ENCODE peak calls at places on chromosomes 7 and 10, in five cellular contexts. One of them, this sample, is unnamed.

GRCh38 chr10:78657622-78658165 is 411.1 kb upstream of the ZMIZ1 start:
- DNase-seq in WTC11: peak; percentile 87
- DNase-seq in K562: peak; percentile 72
- DNase-seq in A549: peak; percentile 81
- DNase-seq in GM12878: no peak
- DNase-seq in this sample: peak; percentile 79

GRCh38 chr7:121595949-121596692 is 200.0 kb upstream of the FAM3C start:
- DNase-seq in WTC11: no peak
- DNase-seq in K562: no peak
- DNase-seq in A549: no peak
- DNase-seq in GM12878: no peak
- DNase-seq in this sample: no peak

GRCh38 chr10:78540355-78541076 is 506.9 kb downstream of the RPS24 start:
- DNase-seq in WTC11: no peak
- DNase-seq in K562: no peak
- DNase-seq in A549: no peak
- DNase-seq in GM12878: no peak
- DNase-seq in this sample: no peak

GRCh38 chr10:93941603-93942002 is 47.8 kb downstream of the SLC35G1 start:
- DNase-seq in WTC11: no peak
- DNase-seq in K562: no peak
- DNase-seq in A549: no peak
- DNase-seq in GM12878: no peak
- DNase-seq in this sample: no peak

GRCh38 chr7:105920766-105921165 is 42.3 kb upstream of the CDHR3 start:
- DNase-seq in WTC11: no peak
- DNase-seq in K562: no peak
- DNase-seq in A549: no peak
- DNase-seq in GM12878: no peak
- DNase-seq in this sample: no peak

GRCh38 chr7:101977249-101977648 is 159.8 kb downstream of the CUX1 start:
- DNase-seq in WTC11: no peak
- DNase-seq in K562: no peak
- DNase-seq in A549: no peak
- DNase-seq in GM12878: no peak
- DNase-seq in this sample: no peak

GRCh38 chr7:19117081-19117869 is at the start of gene TWIST1:
- DNase-seq in WTC11: peak; percentile 65
- DNase-seq in K562: no peak
- DNase-seq in A549: peak; percentile 22
- DNase-seq in GM12878: no peak
- DNase-seq in this sample: no peak

GRCh38 chr7:19146699-19147098 is 1.5 kb upstream of the FERD3L start:
- DNase-seq in WTC11: no peak
- DNase-seq in K562: peak; percentile 6
- DNase-seq in A549: no peak
- DNase-seq in GM12878: no peak
- DNase-seq in this sample: no peak

GRCh38 chr10:77667426-77668324 is 30.1 kb upstream of the KCNMA1 start:
- DNase-seq in WTC11: no peak
- DNase-seq in K562: no peak
- DNase-seq in A549: no peak
- DNase-seq in GM12878: peak; percentile 77
- DNase-seq in this sample: no peak

GRCh38 chr7:151796091-151796870 is 80.6 kb downstream of the PRKAG2 start:
- DNase-seq in WTC11: no peak
- DNase-seq in K562: peak; percentile 31
- DNase-seq in A549: peak; percentile 55
- DNase-seq in GM12878: no peak
- DNase-seq in this sample: no peak

GRCh38 chr10:72828294-72828693 is 65.2 kb upstream of the OIT3 start:
- DNase-seq in WTC11: no peak
- DNase-seq in K562: no peak
- DNase-seq in A549: no peak
- DNase-seq in GM12878: no peak
- DNase-seq in this sample: no peak

GRCh38 chr10:31940839-31941653 is 12.4 kb upstream of the ARHGAP12 start:
- DNase-seq in WTC11: no peak
- DNase-seq in K562: peak; percentile 60
- DNase-seq in A549: peak; percentile 70
- DNase-seq in GM12878: no peak
- DNase-seq in this sample: peak; percentile 96

GRCh38 chr10:22978287-22978686 is 50.4 kb downstream of the ARMC3 start:
- DNase-seq in WTC11: no peak
- DNase-seq in K562: no peak
- DNase-seq in A549: no peak
- DNase-seq in GM12878: no peak
- DNase-seq in this sample: no peak

GRCh38 chr10:60031664-60032063 is 125.3 kb upstream of the CCDC6 start:
- DNase-seq in WTC11: no peak
- DNase-seq in K562: no peak
- DNase-seq in A549: no peak
- DNase-seq in GM12878: peak; percentile 23
- DNase-seq in this sample: no peak

GRCh38 chr10:34889004-34889869 is 74.1 kb upstream of the PARD3 start:
- DNase-seq in WTC11: no peak
- DNase-seq in K562: no peak
- DNase-seq in A549: no peak
- DNase-seq in GM12878: no peak
- DNase-seq in this sample: no peak

GRCh38 chr10:133530506-133530905 is 3.3 kb downstream of the CYP2E1 start:
- DNase-seq in WTC11: no peak
- DNase-seq in K562: no peak
- DNase-seq in A549: no peak
- DNase-seq in GM12878: no peak
- DNase-seq in this sample: no peak

GRCh38 chr10:99658622-99659030 is 683 bp upstream of the ENTPD7 start:
- DNase-seq in WTC11: peak; percentile 15
- DNase-seq in K562: peak; percentile 79
- DNase-seq in A549: no peak
- DNase-seq in GM12878: no peak
- DNase-seq in this sample: peak; percentile 39

GRCh38 chr7:18610331-18610948 is 114.9 kb downstream of the HDAC9 start:
- DNase-seq in WTC11: peak; percentile 12
- DNase-seq in K562: peak; percentile 29
- DNase-seq in A549: no peak
- DNase-seq in GM12878: no peak
- DNase-seq in this sample: peak; percentile 27

GRCh38 chr7:67033251-67033650 is 36.6 kb downstream of the TYW1 start:
- DNase-seq in WTC11: no peak
- DNase-seq in K562: no peak
- DNase-seq in A549: no peak
- DNase-seq in GM12878: no peak
- DNase-seq in this sample: no peak

GRCh38 chr7:31648288-31648687 is 38.7 kb upstream of the PPP1R17 start:
- DNase-seq in WTC11: no peak
- DNase-seq in K562: no peak
- DNase-seq in A549: no peak
- DNase-seq in GM12878: no peak
- DNase-seq in this sample: peak; percentile 2

DNA sequence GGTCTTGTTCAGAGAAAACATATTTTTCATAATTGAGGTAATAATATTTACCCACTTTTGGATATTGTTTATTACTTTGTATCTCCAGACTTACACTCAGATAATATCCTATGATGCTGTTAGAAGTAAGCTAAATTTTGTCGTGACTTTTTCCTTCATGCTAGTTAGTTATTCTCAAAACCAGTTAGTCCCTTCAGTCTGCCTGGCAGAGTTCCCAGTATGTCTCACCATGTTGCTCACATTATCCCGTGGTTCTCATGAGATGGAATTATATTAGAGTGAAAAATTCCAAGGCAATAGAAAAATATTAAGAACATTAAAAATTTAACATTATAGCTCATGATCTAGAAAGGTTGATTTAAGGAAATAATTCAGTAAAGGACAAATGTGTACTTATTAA is 81.5 kb upstream of the SMIM30 start:
- DNase-seq in WTC11: no peak
- DNase-seq in K562: no peak
- DNase-seq in A549: no peak
- DNase-seq in GM12878: no peak
- DNase-seq in this sample: no peak
- TF ChIP-seq ESRRA in WTC11: no peak
- TF ChIP-seq ESRRA in K562: no peak
- TF ChIP-seq ESRRA in A549: no peak
- TF ChIP-seq ESRRA in GM12878: no peak
- TF ChIP-seq ESRRA in this sample: no peak

GRCh38 chr7:155773531-155773930 is 38.7 kb downstream of the SHH start:
- DNase-seq in WTC11: no peak
- DNase-seq in K562: no peak
- DNase-seq in A549: no peak
- DNase-seq in GM12878: no peak
- DNase-seq in this sample: no peak
- TF ChIP-seq ESRRA in WTC11: no peak
- TF ChIP-seq ESRRA in K562: no peak
- TF ChIP-seq ESRRA in A549: no peak
- TF ChIP-seq ESRRA in GM12878: no peak
- TF ChIP-seq ESRRA in this sample: no peak

DNA sequence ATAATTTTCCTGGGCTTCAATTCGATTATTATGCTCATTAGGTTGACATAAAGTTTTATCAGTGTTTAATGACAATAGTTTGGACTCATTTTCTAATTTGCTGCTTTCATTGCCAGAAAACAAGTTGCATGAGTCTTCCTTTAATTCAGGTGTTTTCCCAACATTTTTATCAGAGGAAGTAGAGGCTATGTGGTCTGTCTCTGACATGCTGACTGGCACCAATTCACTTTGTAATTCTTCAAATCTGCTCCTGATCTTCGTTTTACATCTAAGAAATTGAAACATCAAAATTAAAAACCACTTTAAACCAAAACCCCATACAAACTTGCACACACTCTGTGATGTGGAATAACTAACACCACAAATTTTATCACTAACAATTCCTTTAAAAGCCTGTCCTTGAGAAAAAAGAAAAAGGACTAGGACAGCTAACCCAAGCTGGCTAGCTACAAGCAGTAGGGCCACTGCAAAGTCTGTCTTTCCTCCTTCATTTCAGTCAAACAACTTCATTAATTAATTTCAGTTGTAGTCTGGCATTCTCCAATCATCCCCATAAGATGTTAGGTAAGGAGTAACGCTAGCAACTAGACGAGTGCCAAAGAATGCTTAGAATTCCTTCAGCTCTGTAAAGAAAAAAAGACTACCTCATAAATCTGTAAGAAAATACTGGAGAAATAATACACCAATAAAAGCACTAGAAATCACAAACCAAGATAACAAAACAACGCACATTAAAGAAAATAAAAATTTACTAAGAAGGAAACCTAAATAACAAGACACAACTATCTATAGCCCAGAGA is 10.7 kb downstream of the CCDC186 start:
- DNase-seq in WTC11: no peak
- DNase-seq in K562: no peak
- DNase-seq in A549: no peak
- DNase-seq in GM12878: no peak
- DNase-seq in this sample: no peak
- TF ChIP-seq ESRRA in WTC11: no peak
- TF ChIP-seq ESRRA in K562: no peak
- TF ChIP-seq ESRRA in A549: no peak
- TF ChIP-seq ESRRA in GM12878: no peak
- TF ChIP-seq ESRRA in this sample: no peak

GRCh38 chr7:13897825-13898224 is 91.6 kb downstream of the ETV1 start:
- DNase-seq in WTC11: no peak
- DNase-seq in K562: no peak
- DNase-seq in A549: no peak
- DNase-seq in GM12878: no peak
- DNase-seq in this sample: no peak
- TF ChIP-seq ESRRA in WTC11: no peak
- TF ChIP-seq ESRRA in K562: no peak
- TF ChIP-seq ESRRA in A549: no peak
- TF ChIP-seq ESRRA in GM12878: no peak
- TF ChIP-seq ESRRA in this sample: no peak

DNA sequence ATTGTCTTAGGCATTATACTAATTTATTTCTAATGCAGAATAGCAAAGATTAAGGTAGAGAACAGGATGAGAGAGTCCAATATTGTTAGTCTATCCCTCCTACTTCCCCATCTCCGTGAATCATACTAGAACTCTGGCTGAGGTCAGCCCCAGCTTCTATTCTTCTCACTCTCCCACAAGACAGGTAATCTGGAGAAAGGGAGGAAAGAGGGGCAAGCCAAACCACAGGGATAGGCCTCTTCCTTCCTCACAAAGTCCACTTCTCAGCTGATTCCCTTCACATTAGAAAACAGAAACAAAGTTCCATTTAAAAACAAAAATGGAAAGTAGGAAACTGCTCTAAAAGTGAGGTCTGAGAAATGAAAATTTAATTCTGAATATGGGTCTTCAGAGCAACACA is 117.5 kb upstream of the LAMB4 start:
- DNase-seq in WTC11: no peak
- DNase-seq in K562: no peak
- DNase-seq in A549: no peak
- DNase-seq in GM12878: no peak
- DNase-seq in this sample: no peak
- TF ChIP-seq ESRRA in WTC11: no peak
- TF ChIP-seq ESRRA in K562: no peak
- TF ChIP-seq ESRRA in A549: no peak
- TF ChIP-seq ESRRA in GM12878: no peak
- TF ChIP-seq ESRRA in this sample: no peak

GRCh38 chr10:48399056-48399541 is 92.6 kb downstream of the MAPK8 start:
- DNase-seq in WTC11: peak; percentile 11
- DNase-seq in K562: no peak
- DNase-seq in A549: no peak
- DNase-seq in GM12878: no peak
- DNase-seq in this sample: no peak
- TF ChIP-seq ESRRA in WTC11: no peak
- TF ChIP-seq ESRRA in K562: no peak
- TF ChIP-seq ESRRA in A549: no peak
- TF ChIP-seq ESRRA in GM12878: no peak
- TF ChIP-seq ESRRA in this sample: no peak

This sample was measured in HepG2.